ENCODE peak calls at places on chromosomes 3 and 15, in six cellular contexts. One of them, this sample, is unnamed. For H3K36me3, the result is how much of the 10 kb centered on the place peaks cover.

GRCh38 chr15:80999623-81000036 is 1.1 kb upstream of the TLNRD1 start:
- DNase-seq in WERI-Rb-1: no peak
- DNase-seq in upper lobe of right lung: no peak
- DNase-seq in mammary epithelial cell: no peak
- DNase-seq in heart right ventricle: no peak
- DNase-seq in GM23248: no peak
- DNase-seq in this sample: no peak

GRCh38 chr15:81909229-81910087 is 136.4 kb downstream of the MEX3B start:
- DNase-seq in GM23248: no peak
- DNase-seq in WERI-Rb-1: no peak
- DNase-seq in upper lobe of right lung: no peak
- DNase-seq in mammary epithelial cell: no peak
- DNase-seq in heart right ventricle: no peak
- DNase-seq in this sample: no peak

GRCh38 chr3:14227866-14228265 is 49.2 kb downstream of the LSM3 start:
- DNase-seq in upper lobe of right lung: no peak
- DNase-seq in mammary epithelial cell: peak
- DNase-seq in heart right ventricle: no peak
- DNase-seq in WERI-Rb-1: no peak
- DNase-seq in GM23248: peak
- DNase-seq in this sample: no peak

GRCh38 chr15:89167267-89168176 is 53.9 kb downstream of the RLBP1 start:
- DNase-seq in heart right ventricle: no peak
- DNase-seq in GM23248: peak
- DNase-seq in WERI-Rb-1: no peak
- DNase-seq in mammary epithelial cell: peak
- DNase-seq in upper lobe of right lung: no peak
- DNase-seq in this sample: no peak

GRCh38 chr3:30455840-30456239 is 150.6 kb upstream of the TGFBR2 start:
- DNase-seq in WERI-Rb-1: no peak
- DNase-seq in GM23248: peak
- DNase-seq in upper lobe of right lung: no peak
- DNase-seq in mammary epithelial cell: no peak
- DNase-seq in heart right ventricle: no peak
- DNase-seq in this sample: no peak

GRCh38 chr3:139353920-139354556 is 10.2 kb downstream of the MRPS22 start:
- DNase-seq in upper lobe of right lung: no peak
- DNase-seq in heart right ventricle: no peak
- DNase-seq in GM23248: peak
- DNase-seq in WERI-Rb-1: peak
- DNase-seq in mammary epithelial cell: peak
- DNase-seq in this sample: peak

GRCh38 chr3:173397161-173398110 is at the start of gene NLGN1:
- DNase-seq in mammary epithelial cell: peak
- DNase-seq in GM23248: peak
- DNase-seq in heart right ventricle: peak
- DNase-seq in WERI-Rb-1: peak
- DNase-seq in upper lobe of right lung: peak
- DNase-seq in this sample: peak

GRCh38 chr3:106206165-106206564 is 337.4 kb upstream of the CBLB start:
- DNase-seq in GM23248: peak
- DNase-seq in WERI-Rb-1: no peak
- DNase-seq in heart right ventricle: peak
- DNase-seq in mammary epithelial cell: no peak
- DNase-seq in upper lobe of right lung: no peak
- DNase-seq in this sample: no peak

GRCh38 chr15:81356252-81356651 is 17.8 kb downstream of the TMC3 start:
- DNase-seq in WERI-Rb-1: no peak
- DNase-seq in mammary epithelial cell: no peak
- DNase-seq in upper lobe of right lung: no peak
- DNase-seq in GM23248: no peak
- DNase-seq in heart right ventricle: no peak
- DNase-seq in this sample: no peak

GRCh38 chr15:85000189-85000864 is 18.7 kb downstream of the PDE8A start:
- DNase-seq in upper lobe of right lung: no peak
- DNase-seq in heart right ventricle: no peak
- DNase-seq in mammary epithelial cell: no peak
- DNase-seq in GM23248: no peak
- DNase-seq in WERI-Rb-1: no peak
- DNase-seq in this sample: no peak

GRCh38 chr3:107999215-107999775 is 91.5 kb downstream of the CD47 start:
- DNase-seq in upper lobe of right lung: no peak
- DNase-seq in GM23248: peak
- DNase-seq in WERI-Rb-1: no peak
- DNase-seq in mammary epithelial cell: peak
- DNase-seq in heart right ventricle: no peak
- DNase-seq in this sample: no peak

GRCh38 chr3:119308355-119308754 is 14.2 kb downstream of the ARHGAP31 start:
- DNase-seq in WERI-Rb-1: no peak
- DNase-seq in GM23248: no peak
- DNase-seq in heart right ventricle: no peak
- DNase-seq in mammary epithelial cell: no peak
- DNase-seq in upper lobe of right lung: no peak
- DNase-seq in this sample: no peak

GRCh38 chr3:157514371-157514919 is 11.2 kb upstream of the VEPH1 start:
- DNase-seq in WERI-Rb-1: no peak
- DNase-seq in mammary epithelial cell: no peak
- DNase-seq in upper lobe of right lung: no peak
- DNase-seq in GM23248: no peak
- DNase-seq in heart right ventricle: no peak
- DNase-seq in this sample: no peak

GRCh38 chr3:12946661-12947316 is 105.4 kb upstream of the RPL32 start:
- DNase-seq in WERI-Rb-1: no peak
- DNase-seq in mammary epithelial cell: peak
- DNase-seq in GM23248: peak
- DNase-seq in heart right ventricle: no peak
- DNase-seq in upper lobe of right lung: no peak
- DNase-seq in this sample: no peak

GRCh38 chr3:141646760-141647561 is 91.1 kb upstream of the RNF7 start:
- DNase-seq in upper lobe of right lung: no peak
- DNase-seq in heart right ventricle: peak
- DNase-seq in GM23248: peak
- DNase-seq in mammary epithelial cell: peak
- DNase-seq in WERI-Rb-1: peak
- DNase-seq in this sample: peak

GRCh38 chr15:72961326-72961725 is 90.9 kb upstream of the NEO1 start:
- DNase-seq in GM23248: no peak
- DNase-seq in heart right ventricle: no peak
- DNase-seq in upper lobe of right lung: no peak
- DNase-seq in mammary epithelial cell: no peak
- DNase-seq in WERI-Rb-1: no peak
- DNase-seq in this sample: no peak

GRCh38 chr3:59243476-59243875 is 193.7 kb upstream of the CFAP20DC start:
- DNase-seq in mammary epithelial cell: no peak
- DNase-seq in GM23248: peak
- DNase-seq in WERI-Rb-1: no peak
- DNase-seq in heart right ventricle: no peak
- DNase-seq in upper lobe of right lung: no peak
- DNase-seq in this sample: no peak

GRCh38 chr3:188950832-188951489 is 220.8 kb upstream of the TPRG1 start:
- DNase-seq in WERI-Rb-1: no peak
- DNase-seq in GM23248: peak
- DNase-seq in heart right ventricle: peak
- DNase-seq in mammary epithelial cell: peak
- DNase-seq in upper lobe of right lung: peak
- DNase-seq in this sample: no peak

GRCh38 chr15:62413147-62413546 is 248.1 kb upstream of the C2CD4B start:
- DNase-seq in upper lobe of right lung: no peak
- DNase-seq in mammary epithelial cell: no peak
- DNase-seq in GM23248: peak
- DNase-seq in heart right ventricle: no peak
- DNase-seq in WERI-Rb-1: no peak
- DNase-seq in this sample: no peak

GRCh38 chr3:157190242-157190876 is 30.4 kb upstream of the CCNL1 start:
- DNase-seq in heart right ventricle: no peak
- DNase-seq in WERI-Rb-1: no peak
- DNase-seq in upper lobe of right lung: no peak
- DNase-seq in GM23248: no peak
- DNase-seq in mammary epithelial cell: no peak
- DNase-seq in this sample: peak

GRCh38 chr15:27679621-27680521 is 419.2 kb downstream of the OCA2 start:
- DNase-seq in mammary epithelial cell: no peak
- DNase-seq in WERI-Rb-1: no peak
- DNase-seq in upper lobe of right lung: no peak
- DNase-seq in GM23248: peak
- DNase-seq in heart right ventricle: no peak
- DNase-seq in this sample: peak

GRCh38 chr15:84816694-84817460 is at the start of gene ALPK3:
- DNase-seq in GM23248: no peak
- DNase-seq in upper lobe of right lung: peak
- DNase-seq in mammary epithelial cell: no peak
- DNase-seq in heart right ventricle: peak
- DNase-seq in WERI-Rb-1: peak
- DNase-seq in this sample: no peak

GRCh38 chr15:60362318-60363023 is 35.3 kb downstream of the ANXA2 start:
- DNase-seq in WERI-Rb-1: no peak
- DNase-seq in mammary epithelial cell: peak
- DNase-seq in GM23248: peak
- DNase-seq in upper lobe of right lung: no peak
- DNase-seq in heart right ventricle: no peak
- DNase-seq in this sample: no peak
- H3K36me3 ChIP-seq in WERI-Rb-1: under half
- H3K36me3 ChIP-seq in mammary epithelial cell: half or more
- H3K36me3 ChIP-seq in GM23248: half or more
- H3K36me3 ChIP-seq in upper lobe of right lung: half or more
- H3K36me3 ChIP-seq in heart right ventricle: half or more
- H3K36me3 ChIP-seq in this sample: half or more

GRCh38 chr3:138132239-138132638 is at the start of gene A4GNT:
- DNase-seq in heart right ventricle: no peak
- DNase-seq in mammary epithelial cell: no peak
- DNase-seq in WERI-Rb-1: no peak
- DNase-seq in GM23248: no peak
- DNase-seq in upper lobe of right lung: no peak
- DNase-seq in this sample: no peak

GRCh38 chr3:138137901-138138300 is 5.7 kb upstream of the A4GNT start:
- DNase-seq in WERI-Rb-1: no peak
- DNase-seq in heart right ventricle: no peak
- DNase-seq in mammary epithelial cell: no peak
- DNase-seq in upper lobe of right lung: no peak
- DNase-seq in GM23248: no peak
- DNase-seq in this sample: no peak

GRCh38 chr3:138136208-138136607 is 4.0 kb upstream of the A4GNT start:
- DNase-seq in mammary epithelial cell: no peak
- DNase-seq in heart right ventricle: no peak
- DNase-seq in WERI-Rb-1: no peak
- DNase-seq in GM23248: no peak
- DNase-seq in upper lobe of right lung: no peak
- DNase-seq in this sample: no peak

GRCh38 chr3:138135833-138136194 is 3.6 kb upstream of the A4GNT start:
- DNase-seq in WERI-Rb-1: no peak
- DNase-seq in GM23248: no peak
- DNase-seq in upper lobe of right lung: no peak
- DNase-seq in mammary epithelial cell: no peak
- DNase-seq in heart right ventricle: no peak
- DNase-seq in this sample: no peak

DNA sequence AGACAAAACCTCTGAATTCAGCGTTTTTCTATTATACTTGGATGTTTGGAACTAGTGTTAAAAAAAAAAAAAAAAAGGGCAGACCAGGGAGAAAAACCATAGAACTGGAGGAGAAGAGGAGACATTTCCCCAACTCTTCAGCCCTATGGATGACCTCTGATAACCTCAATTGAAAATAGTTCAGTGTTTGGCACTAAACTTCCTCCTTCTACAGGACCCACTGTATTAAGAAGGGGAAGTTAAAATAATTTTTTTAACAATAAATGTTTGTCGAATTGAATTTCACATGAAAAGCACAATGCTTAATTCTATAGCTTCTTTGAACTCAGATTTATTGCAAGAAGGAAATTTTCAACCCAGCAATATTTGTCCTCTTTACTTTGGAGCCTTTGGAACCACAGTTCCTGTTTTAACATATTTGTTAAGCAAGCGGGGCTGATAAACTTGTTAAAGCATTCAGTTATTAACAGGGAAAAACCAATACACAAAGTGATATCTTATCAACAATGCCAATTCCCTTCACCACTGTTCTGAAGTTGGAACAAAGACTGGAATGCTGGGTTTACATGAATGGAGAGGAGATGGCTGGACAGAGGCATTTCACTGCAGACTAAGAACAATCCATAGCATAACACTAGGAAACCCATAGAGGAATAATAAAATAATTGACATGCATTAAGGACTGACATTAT is 3.1 kb upstream of the A4GNT start:
- DNase-seq in mammary epithelial cell: no peak
- DNase-seq in heart right ventricle: no peak
- DNase-seq in GM23248: no peak
- DNase-seq in WERI-Rb-1: no peak
- DNase-seq in upper lobe of right lung: no peak
- DNase-seq in this sample: no peak
- H3K4me3 ChIP-seq in mammary epithelial cell: no peak
- H3K4me3 ChIP-seq in heart right ventricle: no peak
- H3K4me3 ChIP-seq in GM23248: no peak
- H3K4me3 ChIP-seq in WERI-Rb-1: no peak
- H3K4me3 ChIP-seq in upper lobe of right lung: no peak
- H3K4me3 ChIP-seq in this sample: no peak

GRCh38 chr3:51679318-51679717 is 8.3 kb downstream of the TEX264 start:
- DNase-seq in heart right ventricle: no peak
- DNase-seq in GM23248: no peak
- DNase-seq in mammary epithelial cell: no peak
- DNase-seq in upper lobe of right lung: no peak
- DNase-seq in WERI-Rb-1: no peak
- DNase-seq in this sample: no peak
- H3K36me3 ChIP-seq in heart right ventricle: half or more
- H3K36me3 ChIP-seq in GM23248: under half
- H3K36me3 ChIP-seq in mammary epithelial cell: under half
- H3K36me3 ChIP-seq in upper lobe of right lung: under half
- H3K36me3 ChIP-seq in WERI-Rb-1: under half
- H3K36me3 ChIP-seq in this sample: under half

GRCh38 chr15:98873441-98874218 is 134.0 kb downstream of the PGPEP1L start:
- DNase-seq in GM23248: peak
- DNase-seq in mammary epithelial cell: peak
- DNase-seq in upper lobe of right lung: no peak
- DNase-seq in WERI-Rb-1: no peak
- DNase-seq in heart right ventricle: no peak
- DNase-seq in this sample: no peak
- H3K4me3 ChIP-seq in GM23248: peak
- H3K4me3 ChIP-seq in mammary epithelial cell: peak
- H3K4me3 ChIP-seq in upper lobe of right lung: no peak
- H3K4me3 ChIP-seq in WERI-Rb-1: no peak
- H3K4me3 ChIP-seq in heart right ventricle: no peak
- H3K4me3 ChIP-seq in this sample: no peak

GRCh38 chr3:42519568-42519962 is 17.1 kb downstream of the VIPR1 start:
- DNase-seq in heart right ventricle: no peak
- DNase-seq in WERI-Rb-1: no peak
- DNase-seq in mammary epithelial cell: no peak
- DNase-seq in GM23248: no peak
- DNase-seq in upper lobe of right lung: no peak
- DNase-seq in this sample: no peak
- H3K36me3 ChIP-seq in heart right ventricle: under half
- H3K36me3 ChIP-seq in WERI-Rb-1: under half
- H3K36me3 ChIP-seq in mammary epithelial cell: under half
- H3K36me3 ChIP-seq in GM23248: under half
- H3K36me3 ChIP-seq in upper lobe of right lung: under half
- H3K36me3 ChIP-seq in this sample: under half

This sample was measured in HAP-1.